ENCODE peak calls at places on chromosomes 1 and 21, in seven cellular contexts. O is HepG2, P is K562, J is H1, F is HCT116, V is SK-N-SH, W is GM12878. H is an unnamed sample.

GRCh38 chr1:5648410-5649165 is 343.6 kb downstream of the NPHP4 start:
- DNase-seq in O (peak), P (no peak), J (no peak), F (no peak), V (no peak), W (no peak), H (no peak)

GRCh38 chr1:99264201-99265021 is at the start of gene PLPPR4:
- DNase-seq in O (no peak), P (peak), J (peak), F (peak), V (peak), W (no peak), H (peak)

GRCh38 chr1:12230549-12231275 is 882 bp downstream of the VPS13D start:
- DNase-seq in O (peak), P (peak), J (no peak), F (no peak), V (peak), W (no peak), H (no peak)

GRCh38 chr1:85623061-85623471 is 42.5 kb downstream of the CCN1 start:
- DNase-seq in O (no peak), P (no peak), J (no peak), F (no peak), V (no peak), W (no peak), H (no peak)

GRCh38 chr1:222247811-222248310 is 300.0 kb downstream of the HHIPL2 start:
- DNase-seq in O (no peak), P (no peak), J (no peak), F (no peak), V (no peak), W (no peak), H (no peak)

GRCh38 chr1:103145449-103145848 is 37.1 kb upstream of the COL11A1 start:
- DNase-seq in O (no peak), P (no peak), J (no peak), F (no peak), V (no peak), W (no peak), H (no peak)

GRCh38 chr21:41283211-41283818 is 33.3 kb upstream of the FAM3B start:
- DNase-seq in O (peak), P (peak), J (no peak), F (peak), V (peak), W (peak), H (peak)

GRCh38 chr1:201419737-201420607 is 1.6 kb downstream of the TNNI1 start:
- DNase-seq in O (no peak), P (no peak), J (no peak), F (no peak), V (no peak), W (no peak), H (no peak)

GRCh38 chr1:11320153-11320936 is 47.3 kb downstream of the UBIAD1 start:
- DNase-seq in O (peak), P (peak), J (peak), F (no peak), V (peak), W (no peak), H (peak)

GRCh38 chr1:91948501-91949355 is 473 bp upstream of the BRDT start:
- DNase-seq in O (no peak), P (peak), J (no peak), F (no peak), V (no peak), W (no peak), H (no peak)

GRCh38 chr1:25672763-25673409 is 56.3 kb downstream of the MAN1C1 start:
- DNase-seq in O (no peak), P (no peak), J (no peak), F (no peak), V (no peak), W (no peak), H (no peak)

GRCh38 chr1:113860891-113861290 is 10.6 kb downstream of the PTPN22 start:
- DNase-seq in O (no peak), P (no peak), J (no peak), F (no peak), V (no peak), W (no peak), H (no peak)

GRCh38 chr1:93502561-93502960 is 54.6 kb downstream of the FNBP1L start:
- DNase-seq in O (no peak), P (no peak), J (no peak), F (no peak), V (no peak), W (no peak), H (no peak)

GRCh38 chr21:26964379-26964778 is 2.5 kb downstream of the ADAMTS5 start:
- DNase-seq in O (no peak), P (no peak), J (no peak), F (no peak), V (no peak), W (no peak), H (no peak)

GRCh38 chr1:237875291-237875690 is 15.4 kb downstream of the ZP4 start:
- DNase-seq in O (no peak), P (no peak), J (no peak), F (no peak), V (no peak), W (no peak), H (no peak)

GRCh38 chr1:23273450-23274133 is 56.3 kb upstream of the HTR1D start:
- DNase-seq in O (peak), P (no peak), J (no peak), F (peak), V (no peak), W (no peak), H (no peak)

GRCh38 chr21:45388611-45389296 is 16.2 kb upstream of the COL18A1 start:
- DNase-seq in O (no peak), P (no peak), J (no peak), F (no peak), V (no peak), W (no peak), H (no peak)

GRCh38 chr1:147641695-147642592 is 28.4 kb downstream of the ACP6 start:
- DNase-seq in O (peak), P (peak), J (no peak), F (peak), V (peak), W (no peak), H (peak)

GRCh38 chr1:2466834-2467554 is 9.1 kb upstream of the PLCH2 start:
- DNase-seq in O (no peak), P (peak), J (peak), F (no peak), V (peak), W (no peak), H (no peak)

GRCh38 chr21:38267136-38267535 is 10.3 kb downstream of the KCNJ15 start:
- DNase-seq in O (no peak), P (no peak), J (no peak), F (no peak), V (no peak), W (no peak), H (no peak)

GRCh38 chr1:145983206-145983675 is 13.1 kb downstream of the TXNIP start:
- DNase-seq in O (no peak), P (no peak), J (no peak), F (no peak), V (no peak), W (no peak), H (no peak)

GRCh38 chr1:160367516-160367900 is 637 bp downstream of the NHLH1 start:
- DNase-seq in O (no peak), P (no peak), J (no peak), F (no peak), V (no peak), W (no peak), H (no peak)

GRCh38 chr1:17080881-17081280 is 27.0 kb upstream of the SDHB start:
- DNase-seq in O (no peak), P (no peak), J (no peak), F (no peak), V (no peak), W (no peak), H (no peak)

GRCh38 chr1:145891587-145892485 is 6.2 kb upstream of the ANKRD35 start:
- DNase-seq in O (peak), P (peak), J (peak), F (peak), V (peak), W (no peak), H (peak)

GRCh38 chr1:115099693-115100050 is 10.4 kb upstream of the TSPAN2 start:
- DNase-seq in O (no peak), P (no peak), J (no peak), F (no peak), V (no peak), W (no peak), H (no peak)

GRCh38 chr1:23868848-23869450 is 859 bp upstream of the FUCA1 start:
- DNase-seq in O (no peak), P (peak), J (no peak), F (no peak), V (peak), W (no peak), H (no peak)

GRCh38 chr1:159113783-159114182 is 37.2 kb upstream of the AIM2 start:
- DNase-seq in O (no peak), P (no peak), J (no peak), F (no peak), V (no peak), W (no peak), H (no peak)

GRCh38 chr1:226604846-226605572 is 56.4 kb downstream of the STUM start:
- DNase-seq in O (no peak), P (no peak), J (no peak), F (no peak), V (no peak), W (no peak), H (no peak)

GRCh38 chr1:226061793-226062557 is 541 bp upstream of the H3-3A start:
- DNase-seq in O (peak), P (peak), J (no peak), F (no peak), V (peak), W (no peak), H (peak)

GRCh38 chr1:1617925-1618324 is 2.6 kb downstream of the MIB2 start:
- DNase-seq in O (no peak), P (no peak), J (no peak), F (no peak), V (no peak), W (no peak), H (no peak)

GRCh38 chr1:94812985-94813384 is 7.2 kb upstream of the SLC44A3 start:
- DNase-seq in O (no peak), P (no peak), J (no peak), F (no peak), V (no peak), W (no peak), H (no peak)

GRCh38 chr1:30525980-30526651 is 197.3 kb downstream of the MATN1 start:
- DNase-seq in O (peak), P (no peak), J (no peak), F (peak), V (no peak), W (no peak), H (no peak)

GRCh38 chr21:45112371-45112770 is 38.0 kb downstream of the ADARB1 start:
- DNase-seq in O (no peak), P (no peak), J (no peak), F (no peak), V (no peak), W (no peak), H (no peak)

GRCh38 chr1:20742671-20743070 is 10.2 kb upstream of the SH2D5 start:
- DNase-seq in O (no peak), P (no peak), J (no peak), F (no peak), V (no peak), W (no peak), H (no peak)

GRCh38 chr1:26833432-26834405 is 7.2 kb downstream of the ZDHHC18 start:
- DNase-seq in O (no peak), P (no peak), J (no peak), F (no peak), V (no peak), W (peak), H (no peak)

GRCh38 chr1:201718346-201719202 is 110.4 kb upstream of the IPO9 start:
- DNase-seq in O (no peak), P (peak), J (no peak), F (no peak), V (no peak), W (no peak), H (no peak)

DNA sequence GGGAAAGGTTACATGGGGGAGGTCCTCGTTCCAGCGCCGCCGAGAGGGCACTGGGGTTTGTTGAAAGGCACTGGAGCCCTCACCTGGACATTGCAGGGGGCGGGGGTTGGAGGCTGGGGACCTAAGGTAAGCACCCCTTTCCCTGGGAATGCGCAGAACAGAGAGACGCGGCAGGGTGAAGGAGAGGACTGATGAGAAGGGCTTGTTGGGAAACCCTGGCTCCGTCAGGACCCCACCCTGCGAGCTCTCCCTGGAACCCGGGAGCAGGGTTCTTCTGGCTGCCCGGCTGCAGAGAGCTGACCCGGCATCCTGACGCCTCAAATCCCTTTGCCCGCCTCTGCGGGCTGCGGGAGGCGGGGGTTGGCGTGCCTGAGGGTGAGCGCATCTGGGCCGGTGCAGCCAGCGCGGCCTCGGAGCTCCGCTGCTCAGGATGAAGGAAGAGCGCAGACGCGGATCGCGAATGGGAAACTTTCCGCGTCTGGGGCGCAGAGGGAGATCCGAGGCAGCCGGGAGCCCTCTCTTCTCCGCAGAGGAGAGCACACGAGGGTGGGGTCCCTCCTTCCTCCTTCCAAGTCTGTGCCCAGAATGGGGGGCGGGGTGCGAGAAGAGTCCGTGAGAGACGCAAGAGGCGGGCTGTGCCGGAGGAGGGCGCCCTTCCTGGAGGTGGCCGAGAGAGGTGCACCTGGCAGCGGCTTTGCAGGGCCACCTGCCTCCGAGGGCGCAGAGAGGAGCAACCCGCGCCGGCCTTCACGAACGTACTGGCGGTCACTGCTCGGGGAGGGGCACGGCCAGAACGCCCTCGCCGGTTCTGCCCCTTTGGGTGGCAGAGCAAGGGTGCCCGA is 2.4 kb downstream of the IGSF21 start:
- DNase-seq in O (no peak), P (peak), J (peak), F (no peak), V (peak), W (no peak), H (no peak)
- H3K4me3 ChIP-seq in O (no peak), P (no peak), J (peak), F (no peak), V (peak), W (no peak), H (peak)

DNA sequence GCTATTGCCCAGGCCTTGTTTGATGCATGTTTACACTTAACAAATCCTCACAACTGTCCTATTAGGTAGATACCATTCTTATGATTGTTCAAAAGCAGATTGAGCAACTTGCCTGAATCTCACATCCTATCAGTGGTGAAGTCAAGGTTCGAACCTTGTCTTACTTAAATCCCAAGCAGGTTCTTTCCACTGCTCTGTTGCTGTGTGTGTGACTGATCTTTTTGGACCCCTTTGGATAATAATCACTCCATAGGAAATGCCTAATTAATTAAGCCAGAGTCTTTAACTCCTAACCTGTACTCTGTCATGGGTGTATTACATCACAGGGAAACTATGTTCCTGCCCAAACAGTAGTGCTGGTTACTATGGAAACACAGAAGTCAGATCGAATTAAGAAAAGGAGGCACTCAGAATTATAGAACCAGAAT is 84.2 kb downstream of the SPATA46 start:
- DNase-seq in O (no peak), P (no peak), J (no peak), F (no peak), V (no peak), W (no peak), H (no peak)
- TF ChIP-seq YY1 in O (no peak), P (no peak), J (no peak), F (no peak), V (no peak), W (no peak), H (no peak)

DNA sequence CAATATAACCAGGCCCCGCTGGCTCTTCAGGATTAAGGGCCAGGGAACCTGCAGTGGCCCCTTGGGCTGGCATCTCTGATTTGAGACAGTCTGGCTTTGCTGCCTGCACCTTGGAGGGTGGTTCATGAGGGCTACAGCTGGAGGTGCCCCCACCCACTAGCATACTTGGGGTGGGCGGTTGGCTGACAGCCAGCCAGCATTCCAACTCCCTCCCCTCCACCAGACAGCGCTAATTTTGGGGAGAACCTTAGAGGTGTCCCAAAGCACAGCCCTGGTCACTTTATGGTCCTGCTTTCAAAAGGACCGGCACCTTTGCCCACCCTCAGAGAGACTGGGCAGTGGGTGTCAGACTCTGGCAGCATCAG is 180.7 kb upstream of the VAMP3 start:
- DNase-seq in O (no peak), P (no peak), J (no peak), F (no peak), V (no peak), W (no peak), H (no peak)
- H3K9ac ChIP-seq in O (no peak), P (peak), J (no peak), F (no peak), V (no peak), W (no peak), H (no peak)

GRCh38 chr1:8019229-8019620 is 6.9 kb downstream of the ERRFI1 start:
- DNase-seq in O (no peak), P (no peak), J (no peak), F (no peak), V (no peak), W (no peak), H (no peak)

GRCh38 chr1:8020032-8020431 is 6.1 kb downstream of the ERRFI1 start:
- DNase-seq in O (peak), P (no peak), J (no peak), F (no peak), V (no peak), W (no peak), H (no peak)

GRCh38 chr1:8016244-8017241 is 9.6 kb downstream of the ERRFI1 start:
- DNase-seq in O (no peak), P (no peak), J (no peak), F (no peak), V (no peak), W (no peak), H (no peak)

GRCh38 chr1:8017495-8018310 is 8.4 kb downstream of the ERRFI1 start:
- DNase-seq in O (peak), P (no peak), J (no peak), F (no peak), V (no peak), W (no peak), H (no peak)

DNA sequence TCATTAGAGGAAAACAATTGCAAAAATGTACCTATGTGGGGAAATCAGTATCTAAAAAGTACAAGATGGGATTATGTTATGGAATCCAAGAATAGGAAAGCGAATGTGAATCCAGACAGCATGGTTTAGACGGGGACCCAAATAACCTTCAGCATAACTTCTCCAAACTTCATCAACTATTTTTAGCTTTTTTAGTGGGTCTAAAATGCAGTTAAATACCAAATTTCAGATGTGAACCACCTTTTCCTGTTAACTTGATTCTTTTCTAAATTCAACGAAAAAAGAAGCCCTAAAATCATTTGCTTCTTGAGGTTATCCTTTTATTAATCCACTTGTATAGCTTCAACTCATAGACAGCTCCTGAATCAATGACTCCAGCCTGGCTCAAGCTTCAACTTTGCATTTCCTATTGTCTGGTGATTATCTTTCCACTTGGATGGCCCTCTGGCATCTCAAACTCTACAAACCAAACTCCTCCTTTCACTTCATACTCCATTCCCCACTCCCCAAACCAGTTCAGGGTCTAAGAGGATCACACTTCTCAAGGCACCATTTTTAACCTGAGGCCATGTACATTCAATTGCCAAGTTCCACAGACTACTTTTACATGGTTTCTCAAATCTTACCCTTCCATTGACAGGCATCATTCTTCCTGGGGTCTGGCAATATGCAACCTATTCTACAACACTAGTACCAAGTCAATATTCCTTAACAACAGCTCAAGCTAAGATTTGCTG is 7.4 kb downstream of the ERRFI1 start:
- DNase-seq in O (no peak), P (no peak), J (no peak), F (no peak), V (no peak), W (no peak), H (no peak)
- H3K4me3 ChIP-seq in O (peak), P (no peak), J (no peak), F (no peak), V (no peak), W (no peak), H (no peak)

DNA sequence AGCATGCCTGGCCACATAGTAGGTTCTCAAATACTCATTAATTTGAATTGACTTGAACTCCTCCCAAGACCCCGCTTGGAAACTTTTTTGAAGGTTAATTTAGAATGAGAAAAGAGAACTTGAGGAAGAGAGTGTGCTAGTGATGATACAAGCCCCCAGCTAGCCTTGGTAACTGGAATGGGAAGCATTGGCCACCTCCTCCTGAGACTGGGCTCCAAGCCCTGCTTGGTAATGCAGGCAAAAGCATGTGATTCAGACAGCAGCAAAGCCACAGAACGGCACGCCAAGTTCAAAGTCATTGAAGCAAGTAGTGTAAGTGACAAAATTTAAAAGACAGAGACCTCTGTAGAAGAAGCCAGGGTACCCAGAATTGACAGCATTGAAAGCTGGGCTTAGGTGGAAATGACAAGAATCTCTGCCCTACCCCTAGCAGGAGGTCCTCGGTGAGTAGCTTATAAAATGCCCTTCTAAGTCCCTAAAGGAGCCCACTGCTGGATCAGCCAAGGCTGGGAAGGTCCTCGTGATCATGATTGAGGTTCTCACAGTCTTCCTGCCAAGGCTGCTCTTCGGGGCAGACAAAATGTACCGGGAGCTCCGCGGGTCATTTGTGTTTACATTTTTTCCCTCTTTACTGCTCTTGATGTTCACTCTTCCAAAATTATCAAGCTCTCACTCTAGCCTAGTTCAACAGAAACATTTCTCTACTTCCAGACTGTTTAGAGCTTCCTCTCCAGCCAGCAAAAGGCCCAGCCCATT is 99.4 kb downstream of the TSEN15 start:
- DNase-seq in O (no peak), P (no peak), J (no peak), F (no peak), V (no peak), W (no peak), H (no peak)
- TF ChIP-seq YY1 in O (no peak), P (no peak), J (no peak), F (no peak), V (no peak), W (no peak), H (no peak)

H was measured in NT2/D1.